ENCODE peak calls at places on chromosomes 3 and 15, in four cellular contexts. X, H, U and L are unnamed samples.

GRCh38 chr15:50241684-50242450 is 23.7 kb downstream of the HDC start:
- ATAC-seq in X (no peak), U (peak), H (peak), L (no peak)

GRCh38 chr15:89341316-89342005 is 6.8 kb upstream of the POLG start:
- ATAC-seq in U (no peak), X (peak), H (no peak), L (no peak)

GRCh38 chr3:40718209-40718608 is 193.4 kb downstream of the ZNF621 start:
- ATAC-seq in H (peak), X (no peak), U (no peak), L (no peak)

GRCh38 chr15:39106913-39107312 is 474.0 kb upstream of the THBS1 start:
- ATAC-seq in U (no peak), X (no peak), H (no peak), L (no peak)

GRCh38 chr3:106185949-106186348 is 317.1 kb upstream of the CBLB start:
- ATAC-seq in H (peak), X (no peak), U (no peak), L (no peak)

GRCh38 chr3:193768069-193768391 is 175.0 kb downstream of the OPA1 start:
- ATAC-seq in X (no peak), U (no peak), H (no peak), L (peak)

GRCh38 chr3:31431322-31431721 is 101.4 kb upstream of the STT3B start:
- ATAC-seq in U (peak), H (no peak), X (no peak), L (no peak)

GRCh38 chr3:71680588-71680987 is 44.6 kb downstream of the EIF4E3 start:
- ATAC-seq in X (no peak), U (no peak), H (no peak), L (peak)

GRCh38 chr3:30664449-30664848 is 58.0 kb downstream of the TGFBR2 start:
- ATAC-seq in H (no peak), X (no peak), U (no peak), L (no peak)

GRCh38 chr3:189826566-189826965 is 195.4 kb downstream of the TP63 start:
- ATAC-seq in H (no peak), U (no peak), X (no peak), L (no peak)

GRCh38 chr15:51322622-51323296 is 15.6 kb downstream of the CYP19A1 start:
- ATAC-seq in H (no peak), X (no peak), U (no peak), L (peak)

GRCh38 chr3:114609952-114610351 is 316.1 kb downstream of the TIGIT start:
- ATAC-seq in H (no peak), X (no peak), U (no peak), L (no peak)

GRCh38 chr15:40106203-40107161 is 2.2 kb downstream of the BMF start:
- ATAC-seq in U (peak), H (peak), X (peak), L (peak)

GRCh38 chr3:10354373-10355015 is 33.6 kb upstream of the SEC13 start:
- ATAC-seq in X (no peak), U (no peak), H (no peak), L (no peak)

GRCh38 chr3:38151667-38152265 is 13.3 kb downstream of the MYD88 start:
- ATAC-seq in U (no peak), H (peak), X (peak), L (no peak)
- TF ChIP-seq EP300 in U (no peak), H (no peak), X (no peak), L (no peak)

DNA sequence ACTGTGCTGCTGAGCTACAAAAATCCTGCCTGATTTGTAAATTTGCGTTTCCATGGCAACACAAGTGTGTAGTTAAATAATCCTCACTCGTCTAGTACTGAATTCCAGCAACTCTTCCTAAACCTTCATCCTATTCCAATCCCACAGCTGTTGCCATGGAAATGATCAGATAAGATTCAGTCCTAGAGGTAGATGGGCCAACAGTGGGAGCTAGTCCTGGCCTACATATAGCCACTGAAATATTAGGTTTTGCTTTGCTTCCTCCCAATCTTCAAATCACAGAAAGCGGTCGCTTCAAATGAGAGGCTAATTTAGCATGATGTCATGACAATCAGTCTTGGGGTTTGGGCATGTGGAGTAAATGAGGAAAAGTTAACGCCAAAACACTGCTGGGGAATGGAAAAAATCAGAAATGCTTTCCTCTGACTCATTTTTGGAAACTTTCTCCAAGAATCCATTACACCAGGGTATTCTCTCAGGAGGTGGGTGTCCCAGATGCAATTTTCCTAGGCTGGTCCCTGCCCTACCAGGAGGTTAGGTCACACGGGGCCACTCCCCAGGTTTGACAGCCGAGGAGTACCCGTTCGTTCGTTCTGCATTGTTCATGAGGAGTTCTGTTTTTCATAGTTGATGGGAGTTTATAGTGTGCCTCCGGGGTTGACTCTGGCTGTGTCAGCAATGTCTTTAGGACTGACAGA is 159.2 kb upstream of the SLCO3A1 start:
- ATAC-seq in U (no peak), H (no peak), X (peak), L (peak)
- H3K4me3 ChIP-seq in U (no peak), H (no peak), X (no peak), L (peak)

GRCh38 chr3:42853739-42854302 is 21.9 kb downstream of the CYP8B1 start:
- ATAC-seq in H (no peak), U (no peak), X (no peak), L (no peak)
- TF ChIP-seq POLR2AphosphoS5 in H (no peak), U (no peak), X (no peak), L (no peak)

GRCh38 chr15:87710406-87710805 is 546.1 kb downstream of the NTRK3 start:
- ATAC-seq in U (no peak), H (no peak), X (peak), L (no peak)
- TF ChIP-seq EP300 in U (no peak), H (no peak), X (no peak), L (no peak)

DNA sequence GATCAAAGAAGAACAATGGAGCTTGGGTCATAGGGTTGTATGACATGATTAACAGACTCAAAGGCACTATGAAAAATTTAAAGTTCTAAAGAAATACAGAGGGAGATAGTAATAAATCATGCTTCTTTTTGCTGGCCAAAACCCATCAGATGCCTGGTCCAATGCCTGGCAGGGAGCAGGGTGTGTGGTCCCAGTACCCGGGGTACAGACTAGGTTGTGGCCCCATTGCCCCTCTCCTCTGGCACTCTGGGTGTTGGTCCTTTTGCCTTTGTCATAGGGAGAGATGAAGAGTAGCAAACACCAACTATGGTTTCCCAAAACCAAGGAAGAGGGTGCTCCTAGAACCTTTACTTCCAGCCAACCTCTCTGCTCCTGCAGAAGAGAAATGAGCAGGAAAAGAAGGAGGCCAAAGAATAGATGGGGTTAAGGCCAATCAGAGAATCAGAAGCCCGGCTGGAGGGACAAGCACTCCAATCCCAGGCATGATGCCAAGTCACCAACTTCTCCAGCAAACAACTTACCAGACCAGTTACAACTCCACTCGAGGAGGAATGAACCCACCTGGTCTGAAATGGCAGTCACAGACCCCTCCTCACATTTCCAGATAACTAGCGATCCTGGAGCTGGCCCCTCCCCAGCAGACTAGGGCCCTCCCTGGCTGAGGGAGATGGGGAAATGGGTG is 1.8 kb downstream of the IGDCC3 start:
- ATAC-seq in U (no peak), X (no peak), H (no peak), L (no peak)
- H3K4me3 ChIP-seq in U (no peak), X (no peak), H (no peak), L (no peak)

DNA sequence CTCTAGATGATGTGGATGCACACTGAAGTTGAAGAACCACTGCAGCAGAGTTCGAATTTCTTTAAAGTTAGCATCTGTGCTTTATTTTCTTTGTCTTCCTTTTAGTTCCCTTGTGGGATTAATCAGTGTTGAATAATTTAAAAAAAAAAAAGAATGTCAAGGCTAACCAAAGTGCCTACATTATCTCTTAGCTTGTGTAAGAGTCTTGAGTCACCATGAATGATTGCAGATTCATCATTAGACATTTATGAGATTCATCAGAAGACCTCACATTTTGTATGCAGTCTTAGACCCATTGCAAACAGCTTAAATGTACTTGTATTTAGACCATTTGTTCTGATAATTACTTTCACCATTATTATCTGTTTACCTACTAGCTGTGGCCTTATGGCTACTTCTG is 182.2 kb downstream of the FNDC3B start:
- ATAC-seq in X (no peak), U (no peak), H (no peak), L (no peak)
- TF ChIP-seq POLR2AphosphoS5 in X (no peak), U (no peak), H (no peak), L (no peak)